ENCODE peak calls at places on chromosomes 5 and 9, in eight cellular contexts. One of them, this sample, is unnamed.
A peak's percentile ranks its signal among the peaks of the same experiment; 100 is the strongest.

GRCh38 chr5:57754616-57755015 is 272.0 kb upstream of the ACTBL2 start:
- DNase-seq in right cardiac atrium: no peak
- DNase-seq in effector CD4-positive, alpha-beta T cell: no peak
- DNase-seq in NCI-H1105: no peak
- DNase-seq in heart right ventricle: no peak
- DNase-seq in NCI-H2029 treated with DMSO at 0.1 percent for 48 hours: no peak
- DNase-seq in CD4-positive, CD25-positive, alpha-beta regulatory T cell: no peak
- DNase-seq in neuronal stem cell: no peak
- DNase-seq in this sample: no peak

GRCh38 chr9:104784098-104784497 is 20.2 kb downstream of the NIPSNAP3B start:
- DNase-seq in right cardiac atrium: no peak
- DNase-seq in effector CD4-positive, alpha-beta T cell: no peak
- DNase-seq in NCI-H1105: no peak
- DNase-seq in heart right ventricle: no peak
- DNase-seq in NCI-H2029 treated with DMSO at 0.1 percent for 48 hours: no peak
- DNase-seq in CD4-positive, CD25-positive, alpha-beta regulatory T cell: no peak
- DNase-seq in neuronal stem cell: no peak
- DNase-seq in this sample: no peak

GRCh38 chr9:79687131-79687447 is 115.3 kb downstream of the TLE4 start:
- DNase-seq in right cardiac atrium: no peak
- DNase-seq in effector CD4-positive, alpha-beta T cell: no peak
- DNase-seq in NCI-H1105: no peak
- DNase-seq in heart right ventricle: no peak
- DNase-seq in NCI-H2029 treated with DMSO at 0.1 percent for 48 hours: no peak
- DNase-seq in CD4-positive, CD25-positive, alpha-beta regulatory T cell: no peak
- DNase-seq in neuronal stem cell: no peak
- DNase-seq in this sample: no peak

GRCh38 chr5:116970318-116970717 is 395.7 kb upstream of the SEMA6A start:
- DNase-seq in right cardiac atrium: no peak
- DNase-seq in effector CD4-positive, alpha-beta T cell: no peak
- DNase-seq in NCI-H1105: peak; percentile 72
- DNase-seq in heart right ventricle: no peak
- DNase-seq in NCI-H2029 treated with DMSO at 0.1 percent for 48 hours: peak; percentile 6
- DNase-seq in CD4-positive, CD25-positive, alpha-beta regulatory T cell: no peak
- DNase-seq in neuronal stem cell: no peak
- DNase-seq in this sample: no peak

GRCh38 chr5:157387164-157387563 is 72.8 kb upstream of the NIPAL4 start:
- DNase-seq in right cardiac atrium: no peak
- DNase-seq in effector CD4-positive, alpha-beta T cell: no peak
- DNase-seq in NCI-H1105: no peak
- DNase-seq in heart right ventricle: no peak
- DNase-seq in NCI-H2029 treated with DMSO at 0.1 percent for 48 hours: no peak
- DNase-seq in CD4-positive, CD25-positive, alpha-beta regulatory T cell: no peak
- DNase-seq in neuronal stem cell: no peak
- DNase-seq in this sample: no peak

GRCh38 chr9:4080889-4081548 is 218.8 kb downstream of the GLIS3 start:
- DNase-seq in right cardiac atrium: no peak
- DNase-seq in effector CD4-positive, alpha-beta T cell: no peak
- DNase-seq in NCI-H1105: no peak
- DNase-seq in heart right ventricle: no peak
- DNase-seq in NCI-H2029 treated with DMSO at 0.1 percent for 48 hours: no peak
- DNase-seq in CD4-positive, CD25-positive, alpha-beta regulatory T cell: no peak
- DNase-seq in neuronal stem cell: no peak
- DNase-seq in this sample: no peak

GRCh38 chr5:140633081-140633471 is at the start of gene CD14:
- DNase-seq in right cardiac atrium: peak; percentile 78
- DNase-seq in effector CD4-positive, alpha-beta T cell: no peak
- DNase-seq in NCI-H1105: no peak
- DNase-seq in heart right ventricle: peak; percentile 50
- DNase-seq in NCI-H2029 treated with DMSO at 0.1 percent for 48 hours: no peak
- DNase-seq in CD4-positive, CD25-positive, alpha-beta regulatory T cell: no peak
- DNase-seq in neuronal stem cell: no peak
- DNase-seq in this sample: no peak

GRCh38 chr5:53917095-53917494 is 356.7 kb downstream of the NDUFS4 start:
- DNase-seq in right cardiac atrium: no peak
- DNase-seq in effector CD4-positive, alpha-beta T cell: no peak
- DNase-seq in NCI-H1105: no peak
- DNase-seq in heart right ventricle: no peak
- DNase-seq in NCI-H2029 treated with DMSO at 0.1 percent for 48 hours: no peak
- DNase-seq in CD4-positive, CD25-positive, alpha-beta regulatory T cell: no peak
- DNase-seq in neuronal stem cell: no peak
- DNase-seq in this sample: no peak

GRCh38 chr5:9059920-9060691 is 485.8 kb downstream of the SEMA5A start:
- DNase-seq in right cardiac atrium: no peak
- DNase-seq in effector CD4-positive, alpha-beta T cell: no peak
- DNase-seq in NCI-H1105: no peak
- DNase-seq in heart right ventricle: peak; percentile 25
- DNase-seq in NCI-H2029 treated with DMSO at 0.1 percent for 48 hours: no peak
- DNase-seq in CD4-positive, CD25-positive, alpha-beta regulatory T cell: no peak
- DNase-seq in neuronal stem cell: no peak
- DNase-seq in this sample: no peak

GRCh38 chr5:177491429-177491945 is 5.9 kb downstream of the PDLIM7 start:
- DNase-seq in right cardiac atrium: peak; percentile 78
- DNase-seq in effector CD4-positive, alpha-beta T cell: no peak
- DNase-seq in NCI-H1105: no peak
- DNase-seq in heart right ventricle: no peak
- DNase-seq in NCI-H2029 treated with DMSO at 0.1 percent for 48 hours: no peak
- DNase-seq in CD4-positive, CD25-positive, alpha-beta regulatory T cell: no peak
- DNase-seq in neuronal stem cell: peak; percentile 79
- DNase-seq in this sample: no peak

GRCh38 chr5:56206126-56206525 is 27.0 kb downstream of the ANKRD55 start:
- DNase-seq in right cardiac atrium: no peak
- DNase-seq in effector CD4-positive, alpha-beta T cell: no peak
- DNase-seq in NCI-H1105: no peak
- DNase-seq in heart right ventricle: no peak
- DNase-seq in NCI-H2029 treated with DMSO at 0.1 percent for 48 hours: no peak
- DNase-seq in CD4-positive, CD25-positive, alpha-beta regulatory T cell: no peak
- DNase-seq in neuronal stem cell: no peak
- DNase-seq in this sample: no peak

GRCh38 chr5:142934335-142934734 is 164.2 kb downstream of the ARHGAP26 start:
- DNase-seq in right cardiac atrium: no peak
- DNase-seq in effector CD4-positive, alpha-beta T cell: no peak
- DNase-seq in NCI-H1105: no peak
- DNase-seq in heart right ventricle: no peak
- DNase-seq in NCI-H2029 treated with DMSO at 0.1 percent for 48 hours: no peak
- DNase-seq in CD4-positive, CD25-positive, alpha-beta regulatory T cell: no peak
- DNase-seq in neuronal stem cell: no peak
- DNase-seq in this sample: no peak

GRCh38 chr5:31165729-31166128 is 27.8 kb upstream of the CDH6 start:
- DNase-seq in right cardiac atrium: no peak
- DNase-seq in effector CD4-positive, alpha-beta T cell: no peak
- DNase-seq in NCI-H1105: no peak
- DNase-seq in heart right ventricle: no peak
- DNase-seq in NCI-H2029 treated with DMSO at 0.1 percent for 48 hours: no peak
- DNase-seq in CD4-positive, CD25-positive, alpha-beta regulatory T cell: no peak
- DNase-seq in neuronal stem cell: no peak
- DNase-seq in this sample: no peak

GRCh38 chr9:38384990-38385848 is 7.3 kb upstream of the ALDH1B1 start:
- DNase-seq in right cardiac atrium: no peak
- DNase-seq in effector CD4-positive, alpha-beta T cell: no peak
- DNase-seq in NCI-H1105: no peak
- DNase-seq in heart right ventricle: no peak
- DNase-seq in NCI-H2029 treated with DMSO at 0.1 percent for 48 hours: no peak
- DNase-seq in CD4-positive, CD25-positive, alpha-beta regulatory T cell: no peak
- DNase-seq in neuronal stem cell: no peak
- DNase-seq in this sample: no peak

GRCh38 chr5:28254846-28255245 is 1216.5 kb upstream of the CDH9 start:
- DNase-seq in right cardiac atrium: no peak
- DNase-seq in effector CD4-positive, alpha-beta T cell: no peak
- DNase-seq in NCI-H1105: no peak
- DNase-seq in heart right ventricle: no peak
- DNase-seq in NCI-H2029 treated with DMSO at 0.1 percent for 48 hours: no peak
- DNase-seq in CD4-positive, CD25-positive, alpha-beta regulatory T cell: no peak
- DNase-seq in neuronal stem cell: no peak
- DNase-seq in this sample: no peak

GRCh38 chr9:68705636-68706578 is 867 bp downstream of the PIP5K1B start:
- DNase-seq in right cardiac atrium: peak; percentile 75
- DNase-seq in effector CD4-positive, alpha-beta T cell: no peak
- DNase-seq in NCI-H1105: peak; percentile 44
- DNase-seq in heart right ventricle: peak; percentile 55
- DNase-seq in NCI-H2029 treated with DMSO at 0.1 percent for 48 hours: no peak
- DNase-seq in CD4-positive, CD25-positive, alpha-beta regulatory T cell: no peak
- DNase-seq in neuronal stem cell: no peak
- DNase-seq in this sample: peak; percentile 65

GRCh38 chr9:120873512-120873911 is 3.5 kb downstream of the PHF19 start:
- DNase-seq in right cardiac atrium: no peak
- DNase-seq in effector CD4-positive, alpha-beta T cell: no peak
- DNase-seq in NCI-H1105: no peak
- DNase-seq in heart right ventricle: no peak
- DNase-seq in NCI-H2029 treated with DMSO at 0.1 percent for 48 hours: peak; percentile 50
- DNase-seq in CD4-positive, CD25-positive, alpha-beta regulatory T cell: no peak
- DNase-seq in neuronal stem cell: no peak
- DNase-seq in this sample: no peak

GRCh38 chr9:87662808-87663528 is 63.0 kb upstream of the CTSL start:
- DNase-seq in right cardiac atrium: peak; percentile 92
- DNase-seq in effector CD4-positive, alpha-beta T cell: no peak
- DNase-seq in NCI-H1105: peak; percentile 35
- DNase-seq in heart right ventricle: peak; percentile 84
- DNase-seq in NCI-H2029 treated with DMSO at 0.1 percent for 48 hours: peak; percentile 72
- DNase-seq in CD4-positive, CD25-positive, alpha-beta regulatory T cell: no peak
- DNase-seq in neuronal stem cell: peak; percentile 49
- DNase-seq in this sample: peak; percentile 33

GRCh38 chr9:33924978-33925797 is 108.2 kb downstream of the UBE2R2 start:
- DNase-seq in right cardiac atrium: no peak
- DNase-seq in effector CD4-positive, alpha-beta T cell: no peak
- DNase-seq in NCI-H1105: peak; percentile 2
- DNase-seq in heart right ventricle: no peak
- DNase-seq in NCI-H2029 treated with DMSO at 0.1 percent for 48 hours: peak; percentile 16
- DNase-seq in CD4-positive, CD25-positive, alpha-beta regulatory T cell: no peak
- DNase-seq in neuronal stem cell: peak; percentile 58
- DNase-seq in this sample: peak; percentile 6

GRCh38 chr9:136431782-136432350 is 7.8 kb downstream of the INPP5E start:
- DNase-seq in right cardiac atrium: no peak
- DNase-seq in effector CD4-positive, alpha-beta T cell: no peak
- DNase-seq in NCI-H1105: no peak
- DNase-seq in heart right ventricle: no peak
- DNase-seq in NCI-H2029 treated with DMSO at 0.1 percent for 48 hours: no peak
- DNase-seq in CD4-positive, CD25-positive, alpha-beta regulatory T cell: no peak
- DNase-seq in neuronal stem cell: no peak
- DNase-seq in this sample: no peak

GRCh38 chr9:94980947-94981632 is 254.6 kb downstream of the AOPEP start:
- DNase-seq in right cardiac atrium: no peak
- DNase-seq in effector CD4-positive, alpha-beta T cell: no peak
- DNase-seq in NCI-H1105: no peak
- DNase-seq in heart right ventricle: no peak
- DNase-seq in NCI-H2029 treated with DMSO at 0.1 percent for 48 hours: no peak
- DNase-seq in CD4-positive, CD25-positive, alpha-beta regulatory T cell: no peak
- DNase-seq in neuronal stem cell: no peak
- DNase-seq in this sample: no peak

GRCh38 chr5:83562817-83563557 is 91.4 kb downstream of the VCAN start:
- DNase-seq in right cardiac atrium: no peak
- DNase-seq in effector CD4-positive, alpha-beta T cell: no peak
- DNase-seq in NCI-H1105: no peak
- DNase-seq in heart right ventricle: no peak
- DNase-seq in NCI-H2029 treated with DMSO at 0.1 percent for 48 hours: no peak
- DNase-seq in CD4-positive, CD25-positive, alpha-beta regulatory T cell: no peak
- DNase-seq in neuronal stem cell: no peak
- DNase-seq in this sample: no peak

GRCh38 chr9:135815433-135816178 is 91.7 kb downstream of the CAMSAP1 start:
- DNase-seq in right cardiac atrium: no peak
- DNase-seq in effector CD4-positive, alpha-beta T cell: no peak
- DNase-seq in NCI-H1105: no peak
- DNase-seq in heart right ventricle: no peak
- DNase-seq in NCI-H2029 treated with DMSO at 0.1 percent for 48 hours: no peak
- DNase-seq in CD4-positive, CD25-positive, alpha-beta regulatory T cell: no peak
- DNase-seq in neuronal stem cell: no peak
- DNase-seq in this sample: no peak

GRCh38 chr5:38135486-38136031 is 122.8 kb upstream of the EGFLAM start:
- DNase-seq in right cardiac atrium: no peak
- DNase-seq in effector CD4-positive, alpha-beta T cell: no peak
- DNase-seq in NCI-H1105: no peak
- DNase-seq in heart right ventricle: no peak
- DNase-seq in NCI-H2029 treated with DMSO at 0.1 percent for 48 hours: no peak
- DNase-seq in CD4-positive, CD25-positive, alpha-beta regulatory T cell: no peak
- DNase-seq in neuronal stem cell: no peak
- DNase-seq in this sample: no peak

GRCh38 chr5:1726956-1727355 is 72.7 kb downstream of the MRPL36 start:
- DNase-seq in right cardiac atrium: no peak
- DNase-seq in effector CD4-positive, alpha-beta T cell: no peak
- DNase-seq in NCI-H1105: no peak
- DNase-seq in heart right ventricle: no peak
- DNase-seq in NCI-H2029 treated with DMSO at 0.1 percent for 48 hours: no peak
- DNase-seq in CD4-positive, CD25-positive, alpha-beta regulatory T cell: no peak
- DNase-seq in neuronal stem cell: no peak
- DNase-seq in this sample: no peak

GRCh38 chr9:97848582-97849237 is 4.3 kb upstream of the FOXE1 start:
- DNase-seq in right cardiac atrium: peak; percentile 63
- DNase-seq in effector CD4-positive, alpha-beta T cell: no peak
- DNase-seq in NCI-H1105: no peak
- DNase-seq in heart right ventricle: peak; percentile 35
- DNase-seq in NCI-H2029 treated with DMSO at 0.1 percent for 48 hours: no peak
- DNase-seq in CD4-positive, CD25-positive, alpha-beta regulatory T cell: no peak
- DNase-seq in neuronal stem cell: no peak
- DNase-seq in this sample: no peak

GRCh38 chr9:119370816-119371215 is 1.6 kb upstream of the BRINP1 start:
- DNase-seq in right cardiac atrium: peak; percentile 65
- DNase-seq in effector CD4-positive, alpha-beta T cell: no peak
- DNase-seq in NCI-H1105: no peak
- DNase-seq in heart right ventricle: peak; percentile 32
- DNase-seq in NCI-H2029 treated with DMSO at 0.1 percent for 48 hours: no peak
- DNase-seq in CD4-positive, CD25-positive, alpha-beta regulatory T cell: no peak
- DNase-seq in neuronal stem cell: peak; percentile 73
- DNase-seq in this sample: no peak

GRCh38 chr9:13160051-13160450 is 119.4 kb downstream of the MPDZ start:
- DNase-seq in right cardiac atrium: no peak
- DNase-seq in effector CD4-positive, alpha-beta T cell: no peak
- DNase-seq in NCI-H1105: no peak
- DNase-seq in heart right ventricle: no peak
- DNase-seq in NCI-H2029 treated with DMSO at 0.1 percent for 48 hours: no peak
- DNase-seq in CD4-positive, CD25-positive, alpha-beta regulatory T cell: no peak
- DNase-seq in neuronal stem cell: no peak
- DNase-seq in this sample: no peak

GRCh38 chr5:75351058-75351926 is 14.3 kb downstream of the HMGCR start:
- DNase-seq in right cardiac atrium: no peak
- DNase-seq in effector CD4-positive, alpha-beta T cell: no peak
- DNase-seq in NCI-H1105: no peak
- DNase-seq in heart right ventricle: no peak
- DNase-seq in NCI-H2029 treated with DMSO at 0.1 percent for 48 hours: no peak
- DNase-seq in CD4-positive, CD25-positive, alpha-beta regulatory T cell: no peak
- DNase-seq in neuronal stem cell: no peak
- DNase-seq in this sample: no peak

GRCh38 chr5:38996123-38996522 is 78.1 kb downstream of the RICTOR start:
- DNase-seq in right cardiac atrium: no peak
- DNase-seq in effector CD4-positive, alpha-beta T cell: no peak
- DNase-seq in NCI-H1105: no peak
- DNase-seq in heart right ventricle: no peak
- DNase-seq in NCI-H2029 treated with DMSO at 0.1 percent for 48 hours: no peak
- DNase-seq in CD4-positive, CD25-positive, alpha-beta regulatory T cell: no peak
- DNase-seq in neuronal stem cell: no peak
- DNase-seq in this sample: no peak

GRCh38 chr5:92328584-92329259 is 945.6 kb upstream of the ARRDC3 start:
- DNase-seq in right cardiac atrium: peak; percentile 45
- DNase-seq in effector CD4-positive, alpha-beta T cell: no peak
- DNase-seq in NCI-H1105: no peak
- DNase-seq in heart right ventricle: peak; percentile 17
- DNase-seq in NCI-H2029 treated with DMSO at 0.1 percent for 48 hours: no peak
- DNase-seq in CD4-positive, CD25-positive, alpha-beta regulatory T cell: no peak
- DNase-seq in neuronal stem cell: no peak
- DNase-seq in this sample: no peak

GRCh38 chr5:55440188-55440646 is 94.5 kb downstream of the PLPP1 start:
- DNase-seq in right cardiac atrium: no peak
- DNase-seq in effector CD4-positive, alpha-beta T cell: no peak
- DNase-seq in NCI-H1105: no peak
- DNase-seq in heart right ventricle: no peak
- DNase-seq in NCI-H2029 treated with DMSO at 0.1 percent for 48 hours: no peak
- DNase-seq in CD4-positive, CD25-positive, alpha-beta regulatory T cell: no peak
- DNase-seq in neuronal stem cell: no peak
- DNase-seq in this sample: no peak

GRCh38 chr5:79237735-79238560 is 2.0 kb downstream of the JMY start:
- DNase-seq in right cardiac atrium: no peak
- DNase-seq in effector CD4-positive, alpha-beta T cell: no peak
- DNase-seq in NCI-H1105: peak; percentile 30
- DNase-seq in heart right ventricle: no peak
- DNase-seq in NCI-H2029 treated with DMSO at 0.1 percent for 48 hours: peak; percentile 39
- DNase-seq in CD4-positive, CD25-positive, alpha-beta regulatory T cell: no peak
- DNase-seq in neuronal stem cell: no peak
- DNase-seq in this sample: no peak

GRCh38 chr5:82513739-82514138 is 235.6 kb upstream of the RPS23 start:
- DNase-seq in right cardiac atrium: no peak
- DNase-seq in effector CD4-positive, alpha-beta T cell: no peak
- DNase-seq in NCI-H1105: no peak
- DNase-seq in heart right ventricle: no peak
- DNase-seq in NCI-H2029 treated with DMSO at 0.1 percent for 48 hours: no peak
- DNase-seq in CD4-positive, CD25-positive, alpha-beta regulatory T cell: no peak
- DNase-seq in neuronal stem cell: peak; percentile 12
- DNase-seq in this sample: no peak

This sample was measured in AML-193.